ENCODE peak calls at places on chromosomes 4 and X, in six cellular contexts. G is HCT116, A is GM12878, L is H1, P is K562, H is HepG2. K is an unnamed sample.

GRCh38 chr4:145557720-145558119 is 61.5 kb upstream of the MMAA start:
- DNase-seq in G (peak; percentile 42), A (peak; percentile 20), L (peak; percentile 69), P (peak; percentile 66), H (peak; percentile 58), K (peak; percentile 30)

GRCh38 chr4:123937612-123938011 is 541.0 kb downstream of the SPRY1 start:
- DNase-seq in G (no peak), A (no peak), L (no peak), P (no peak), H (no peak), K (no peak)

GRCh38 chrX:11944486-11944885 is 186.4 kb downstream of the MSL3 start:
- DNase-seq in G (no peak), A (no peak), L (peak; percentile 45), P (peak; percentile 19), H (no peak), K (peak; percentile 57)

GRCh38 chr4:40395908-40396806 is 61.0 kb downstream of the CHRNA9 start:
- DNase-seq in G (no peak), A (no peak), L (no peak), P (no peak), H (peak; percentile 43), K (no peak)

GRCh38 chrX:42869659-42870476 is 91.9 kb upstream of the PPP1R2C start:
- DNase-seq in G (no peak), A (peak; percentile 72), L (no peak), P (no peak), H (no peak), K (no peak)

GRCh38 chr4:25813705-25814104 is 49.1 kb downstream of the SEL1L3 start:
- DNase-seq in G (no peak), A (no peak), L (no peak), P (no peak), H (peak; percentile 65), K (peak; percentile 69)

GRCh38 chrX:37603938-37604409 is 32.5 kb downstream of the LANCL3 start:
- DNase-seq in G (no peak), A (peak; percentile 2), L (no peak), P (no peak), H (no peak), K (no peak)

GRCh38 chr4:182825786-182826185 is 91.4 kb downstream of the DCTD start:
- DNase-seq in G (no peak), A (no peak), L (no peak), P (no peak), H (no peak), K (no peak)

GRCh38 chrX:31228909-31229308 is 157.1 kb upstream of the FTHL17 start:
- DNase-seq in G (no peak), A (peak; percentile 69), L (no peak), P (no peak), H (no peak), K (no peak)

GRCh38 chr4:23981328-23981727 is 91.5 kb upstream of the PPARGC1A start:
- DNase-seq in G (no peak), A (no peak), L (no peak), P (no peak), H (no peak), K (no peak)

GRCh38 chr4:170003071-170004070 is 22.8 kb downstream of the MFAP3L start:
- DNase-seq in G (no peak), A (no peak), L (no peak), P (no peak), H (no peak), K (no peak)

GRCh38 chrX:120790118-120790517 is 85.5 kb downstream of the CT47B1 start:
- DNase-seq in G (peak; percentile 38), A (peak; percentile 47), L (no peak), P (peak; percentile 38), H (peak; percentile 40), K (peak; percentile 54)

GRCh38 chr4:102355748-102356147 is 10.5 kb upstream of the SLC39A8 start:
- DNase-seq in G (no peak), A (no peak), L (no peak), P (no peak), H (no peak), K (no peak)

GRCh38 chr4:80153800-80154546 is 43.3 kb upstream of the PRDM8 start:
- DNase-seq in G (no peak), A (no peak), L (no peak), P (no peak), H (no peak), K (no peak)

GRCh38 chr4:1419708-1420107 is 13.5 kb upstream of the NKX1-1 start:
- DNase-seq in G (no peak), A (no peak), L (no peak), P (no peak), H (no peak), K (no peak)

GRCh38 chrX:44775726-44776125 is 68.1 kb upstream of the DUSP21 start:
- DNase-seq in G (no peak), A (no peak), L (no peak), P (no peak), H (no peak), K (no peak)

GRCh38 chr4:13918110-13918509 is 290.6 kb upstream of the BOD1L1 start:
- DNase-seq in G (no peak), A (no peak), L (no peak), P (no peak), H (peak; percentile 9), K (no peak)

GRCh38 chr4:8081171-8081570 is 77.4 kb downstream of the ABLIM2 start:
- DNase-seq in G (no peak), A (no peak), L (no peak), P (no peak), H (no peak), K (no peak)

GRCh38 chr4:116702949-116703348 is 382.4 kb downstream of the TRAM1L1 start:
- DNase-seq in G (no peak), A (no peak), L (no peak), P (no peak), H (peak; percentile 24), K (peak; percentile 1)

GRCh38 chr4:99754756-99755155 is 61.9 kb upstream of the DAPP1 start:
- DNase-seq in G (no peak), A (no peak), L (no peak), P (no peak), H (no peak), K (no peak)

GRCh38 chr4:110046588-110047049 is 133.9 kb downstream of the EGF start:
- DNase-seq in G (peak; percentile 10), A (no peak), L (no peak), P (no peak), H (no peak), K (no peak)

GRCh38 chr4:84596826-84597225 is 13.9 kb downstream of the CDS1 start:
- DNase-seq in G (no peak), A (no peak), L (no peak), P (no peak), H (no peak), K (no peak)

GRCh38 chr4:40980318-40980883 is 230.6 kb downstream of the NSUN7 start:
- DNase-seq in G (no peak), A (no peak), L (no peak), P (no peak), H (peak; percentile 20), K (no peak)

GRCh38 chr4:55159851-55160250 is 34.5 kb upstream of the KDR start:
- DNase-seq in G (no peak), A (no peak), L (no peak), P (no peak), H (no peak), K (no peak)

GRCh38 chr4:60737858-60738257 is 462.3 kb upstream of the ADGRL3 start:
- DNase-seq in G (no peak), A (no peak), L (no peak), P (no peak), H (no peak), K (no peak)

DNA sequence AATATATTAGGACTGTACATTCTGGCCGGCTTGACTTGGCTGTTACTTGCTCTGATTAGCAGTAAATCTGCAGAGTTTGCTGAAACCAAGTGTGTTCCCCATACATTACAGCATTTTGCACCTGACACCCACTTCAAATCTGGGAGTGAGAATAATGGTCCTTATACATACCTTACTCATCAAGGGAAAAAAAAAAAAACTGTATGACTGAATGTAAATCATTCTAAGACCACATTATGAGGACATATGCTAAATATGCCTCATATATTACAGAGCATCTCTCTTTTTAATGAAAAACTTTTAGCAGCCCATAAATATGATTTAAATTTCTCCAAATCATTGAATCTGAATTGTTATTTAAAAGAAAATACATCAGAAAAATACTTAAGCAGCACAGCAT is 406.6 kb downstream of the SPOCK3 start:
- DNase-seq in G (no peak), A (no peak), L (no peak), P (no peak), H (no peak), K (no peak)
- H3K4me3 ChIP-seq in G (no peak overlapping the region), A (no peak overlapping the region), L (no peak overlapping the region), P (no peak overlapping the region), H (no peak overlapping the region), K (no peak overlapping the region)

GRCh38 chr4:76688737-76689078 is 209.2 kb downstream of the SOWAHB start:
- DNase-seq in G (no peak), A (no peak), L (no peak), P (no peak), H (no peak), K (no peak)
- TF ChIP-seq ZNF274 in G (no peak), A (no peak), L (no peak), P (no peak), H (no peak), K (no peak)

DNA sequence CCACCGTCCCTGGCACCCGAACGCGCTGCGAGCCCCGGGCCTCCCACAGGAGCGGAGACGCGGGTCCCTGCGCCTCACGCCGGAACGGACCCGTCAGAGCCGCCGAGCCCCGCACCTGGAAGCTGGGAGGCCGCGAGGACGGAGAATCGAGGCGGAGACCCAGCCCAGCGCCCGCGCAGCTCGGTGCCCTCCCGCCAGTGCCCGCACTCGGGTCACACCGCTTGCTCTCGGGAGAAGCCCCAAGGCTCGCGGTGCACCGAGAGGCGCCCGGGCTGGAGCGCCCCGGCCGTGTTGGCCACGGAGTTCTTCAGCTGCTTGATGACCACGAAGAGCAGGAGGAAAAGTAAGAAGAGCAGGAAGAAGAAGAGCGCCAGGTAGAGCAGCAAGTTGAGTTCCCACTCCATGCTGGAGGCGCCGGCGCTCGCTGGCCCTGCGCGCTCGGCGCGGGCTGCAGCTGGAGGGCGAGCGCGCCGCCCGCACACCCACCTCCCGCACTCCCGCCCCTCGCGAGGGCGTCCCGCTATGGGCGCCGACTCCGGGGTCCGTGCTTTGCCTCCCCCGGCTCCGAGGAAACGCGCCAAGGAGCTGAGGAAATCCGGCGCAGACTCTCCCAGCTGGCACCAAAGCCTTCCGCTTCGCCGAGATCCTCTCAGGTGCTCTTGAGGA is at the start of gene SMIM43:
- DNase-seq in G (no peak), A (no peak), L (peak; percentile 76), P (no peak), H (no peak), K (peak; percentile 13)
- H3K4me3 ChIP-seq in G (no peak within 1 kb of the TSS), A (peak within 1 kb of the TSS; percentile 2), L (peak within 1 kb of the TSS; percentile 60), P (no peak within 1 kb of the TSS), H (no peak within 1 kb of the TSS), K (peak within 1 kb of the TSS; percentile 63)

GRCh38 chr4:47235721-47236120 is 204.4 kb downstream of the GABRB1 start:
- DNase-seq in G (no peak), A (no peak), L (no peak), P (no peak), H (no peak), K (no peak)

GRCh38 chr4:47239649-47240048 is 208.3 kb downstream of the GABRB1 start:
- DNase-seq in G (no peak), A (no peak), L (no peak), P (no peak), H (no peak), K (no peak)

DNA sequence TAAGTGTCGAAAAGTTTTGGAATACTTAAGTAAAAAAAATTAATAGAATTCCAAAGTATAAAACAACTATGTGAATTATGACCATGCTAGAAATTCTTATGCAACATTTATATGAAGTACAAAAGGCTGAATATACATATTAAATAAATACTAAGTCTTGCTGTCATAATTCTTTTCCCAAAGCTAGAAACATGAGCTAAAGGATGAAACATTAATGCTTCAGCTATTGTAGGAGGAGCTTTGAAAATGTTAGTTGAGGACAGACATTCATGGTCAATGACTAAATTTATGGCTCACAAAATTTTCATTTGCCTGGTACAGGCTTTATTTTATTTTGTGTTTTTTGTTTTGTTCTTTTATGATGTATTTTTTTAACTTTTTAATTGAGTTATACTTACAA is 207.3 kb downstream of the GABRB1 start:
- DNase-seq in G (no peak), A (no peak), L (no peak), P (no peak), H (no peak), K (no peak)
- TF ChIP-seq ZNF274 in G (no peak), A (no peak), L (no peak), P (no peak), H (no peak), K (no peak)